ENCODE peak calls at places on chromosome 13, in six cellular contexts. One of them, this sample, is unnamed.

GRCh38 chr13:30224732-30225131 is 82.6 kb downstream of the KATNAL1 start:
- DNase-seq in mesenchymal stem cell: peak
- DNase-seq in HFF-Myc: no peak
- DNase-seq in breast epithelium: no peak
- DNase-seq in psoas muscle: no peak
- DNase-seq in epithelial cell of esophagus: peak
- DNase-seq in this sample: no peak

GRCh38 chr13:48585456-48585840 is 52.6 kb upstream of the RCBTB2 start:
- DNase-seq in mesenchymal stem cell: no peak
- DNase-seq in HFF-Myc: peak
- DNase-seq in breast epithelium: peak
- DNase-seq in psoas muscle: no peak
- DNase-seq in epithelial cell of esophagus: no peak
- DNase-seq in this sample: no peak

GRCh38 chr13:31756346-31756745 is 17.0 kb downstream of the RXFP2 start:
- DNase-seq in mesenchymal stem cell: peak
- DNase-seq in HFF-Myc: peak
- DNase-seq in breast epithelium: no peak
- DNase-seq in psoas muscle: no peak
- DNase-seq in epithelial cell of esophagus: no peak
- DNase-seq in this sample: no peak

GRCh38 chr13:29925457-29925856 is 75.0 kb upstream of the UBL3 start:
- DNase-seq in mesenchymal stem cell: peak
- DNase-seq in HFF-Myc: no peak
- DNase-seq in breast epithelium: peak
- DNase-seq in psoas muscle: peak
- DNase-seq in epithelial cell of esophagus: peak
- DNase-seq in this sample: no peak

GRCh38 chr13:28442872-28443271 is 52.1 kb downstream of the FLT1 start:
- DNase-seq in mesenchymal stem cell: no peak
- DNase-seq in HFF-Myc: no peak
- DNase-seq in breast epithelium: no peak
- DNase-seq in psoas muscle: no peak
- DNase-seq in epithelial cell of esophagus: no peak
- DNase-seq in this sample: no peak

GRCh38 chr13:99983401-99984133 is 2.0 kb downstream of the ZIC2 start:
- DNase-seq in mesenchymal stem cell: peak
- DNase-seq in HFF-Myc: no peak
- DNase-seq in breast epithelium: no peak
- DNase-seq in psoas muscle: no peak
- DNase-seq in epithelial cell of esophagus: no peak
- DNase-seq in this sample: peak

GRCh38 chr13:99272481-99272880 is 14.3 kb upstream of the GPR18 start:
- DNase-seq in mesenchymal stem cell: no peak
- DNase-seq in HFF-Myc: no peak
- DNase-seq in breast epithelium: no peak
- DNase-seq in psoas muscle: no peak
- DNase-seq in epithelial cell of esophagus: no peak
- DNase-seq in this sample: no peak

GRCh38 chr13:53144826-53145225 is 116.2 kb downstream of the OLFM4 start:
- DNase-seq in mesenchymal stem cell: no peak
- DNase-seq in HFF-Myc: no peak
- DNase-seq in breast epithelium: no peak
- DNase-seq in psoas muscle: no peak
- DNase-seq in epithelial cell of esophagus: no peak
- DNase-seq in this sample: no peak

GRCh38 chr13:99968521-99969367 is 2.8 kb downstream of the ZIC5 start:
- DNase-seq in mesenchymal stem cell: no peak
- DNase-seq in HFF-Myc: no peak
- DNase-seq in breast epithelium: no peak
- DNase-seq in psoas muscle: no peak
- DNase-seq in epithelial cell of esophagus: no peak
- DNase-seq in this sample: peak

GRCh38 chr13:112065867-112066623 is 904 bp upstream of the SOX1 start:
- DNase-seq in mesenchymal stem cell: no peak
- DNase-seq in HFF-Myc: no peak
- DNase-seq in breast epithelium: no peak
- DNase-seq in psoas muscle: no peak
- DNase-seq in epithelial cell of esophagus: no peak
- DNase-seq in this sample: no peak

GRCh38 chr13:43196171-43196611 is 172.8 kb downstream of the DNAJC15 start:
- DNase-seq in mesenchymal stem cell: peak
- DNase-seq in HFF-Myc: no peak
- DNase-seq in breast epithelium: no peak
- DNase-seq in psoas muscle: peak
- DNase-seq in epithelial cell of esophagus: peak
- DNase-seq in this sample: no peak

GRCh38 chr13:30157616-30157993 is 149.7 kb downstream of the KATNAL1 start:
- DNase-seq in mesenchymal stem cell: no peak
- DNase-seq in HFF-Myc: no peak
- DNase-seq in breast epithelium: no peak
- DNase-seq in psoas muscle: no peak
- DNase-seq in epithelial cell of esophagus: no peak
- DNase-seq in this sample: no peak

GRCh38 chr13:114015111-114015551 is 41.3 kb upstream of the C13orf46 start:
- DNase-seq in mesenchymal stem cell: no peak
- DNase-seq in HFF-Myc: no peak
- DNase-seq in breast epithelium: no peak
- DNase-seq in psoas muscle: peak
- DNase-seq in epithelial cell of esophagus: no peak
- DNase-seq in this sample: no peak

GRCh38 chr13:20550799-20551198 is 16.2 kb upstream of the IFT88 start:
- DNase-seq in mesenchymal stem cell: no peak
- DNase-seq in HFF-Myc: no peak
- DNase-seq in breast epithelium: no peak
- DNase-seq in psoas muscle: no peak
- DNase-seq in epithelial cell of esophagus: no peak
- DNase-seq in this sample: no peak

GRCh38 chr13:32047088-32047487 is 15.5 kb downstream of the FRY start:
- DNase-seq in mesenchymal stem cell: no peak
- DNase-seq in HFF-Myc: no peak
- DNase-seq in breast epithelium: no peak
- DNase-seq in psoas muscle: no peak
- DNase-seq in epithelial cell of esophagus: no peak
- DNase-seq in this sample: no peak

GRCh38 chr13:113803409-113804016 is 44.5 kb downstream of the TMEM255B start:
- DNase-seq in mesenchymal stem cell: no peak
- DNase-seq in HFF-Myc: no peak
- DNase-seq in breast epithelium: no peak
- DNase-seq in psoas muscle: no peak
- DNase-seq in epithelial cell of esophagus: no peak
- DNase-seq in this sample: no peak

GRCh38 chr13:67228031-67228430 is 2.1 kb downstream of the PCDH9 start:
- DNase-seq in mesenchymal stem cell: no peak
- DNase-seq in HFF-Myc: no peak
- DNase-seq in breast epithelium: no peak
- DNase-seq in psoas muscle: no peak
- DNase-seq in epithelial cell of esophagus: no peak
- DNase-seq in this sample: no peak
- H3K4me3 ChIP-seq in mesenchymal stem cell: no peak
- H3K4me3 ChIP-seq in HFF-Myc: no peak
- H3K4me3 ChIP-seq in breast epithelium: no peak
- H3K4me3 ChIP-seq in psoas muscle: peak
- H3K4me3 ChIP-seq in epithelial cell of esophagus: no peak
- H3K4me3 ChIP-seq in this sample: no peak

GRCh38 chr13:67048084-67048792 is 181.9 kb downstream of the PCDH9 start:
- DNase-seq in mesenchymal stem cell: peak
- DNase-seq in HFF-Myc: peak
- DNase-seq in breast epithelium: no peak
- DNase-seq in psoas muscle: no peak
- DNase-seq in epithelial cell of esophagus: peak
- DNase-seq in this sample: no peak

GRCh38 chr13:67042556-67042955 is 187.6 kb downstream of the PCDH9 start:
- DNase-seq in mesenchymal stem cell: no peak
- DNase-seq in HFF-Myc: no peak
- DNase-seq in breast epithelium: no peak
- DNase-seq in psoas muscle: no peak
- DNase-seq in epithelial cell of esophagus: no peak
- DNase-seq in this sample: no peak

GRCh38 chr13:67048793-67049150 is 181.4 kb downstream of the PCDH9 start:
- DNase-seq in mesenchymal stem cell: peak
- DNase-seq in HFF-Myc: peak
- DNase-seq in breast epithelium: no peak
- DNase-seq in psoas muscle: no peak
- DNase-seq in epithelial cell of esophagus: no peak
- DNase-seq in this sample: peak

GRCh38 chr13:67045357-67045756 is 184.8 kb downstream of the PCDH9 start:
- DNase-seq in mesenchymal stem cell: no peak
- DNase-seq in HFF-Myc: no peak
- DNase-seq in breast epithelium: no peak
- DNase-seq in psoas muscle: no peak
- DNase-seq in epithelial cell of esophagus: no peak
- DNase-seq in this sample: no peak

GRCh38 chr13:67043901-67044300 is 186.2 kb downstream of the PCDH9 start:
- DNase-seq in mesenchymal stem cell: no peak
- DNase-seq in HFF-Myc: no peak
- DNase-seq in breast epithelium: no peak
- DNase-seq in psoas muscle: no peak
- DNase-seq in epithelial cell of esophagus: no peak
- DNase-seq in this sample: no peak
- H3K4me3 ChIP-seq in mesenchymal stem cell: no peak
- H3K4me3 ChIP-seq in HFF-Myc: no peak
- H3K4me3 ChIP-seq in breast epithelium: no peak
- H3K4me3 ChIP-seq in psoas muscle: no peak
- H3K4me3 ChIP-seq in epithelial cell of esophagus: no peak
- H3K4me3 ChIP-seq in this sample: no peak

GRCh38 chr13:108496364-108497215 is 132.8 kb upstream of the MYO16 start:
- DNase-seq in mesenchymal stem cell: peak
- DNase-seq in HFF-Myc: no peak
- DNase-seq in breast epithelium: no peak
- DNase-seq in psoas muscle: no peak
- DNase-seq in epithelial cell of esophagus: no peak
- DNase-seq in this sample: peak
- H3K4me3 ChIP-seq in mesenchymal stem cell: peak
- H3K4me3 ChIP-seq in HFF-Myc: no peak
- H3K4me3 ChIP-seq in breast epithelium: peak
- H3K4me3 ChIP-seq in psoas muscle: no peak
- H3K4me3 ChIP-seq in epithelial cell of esophagus: no peak
- H3K4me3 ChIP-seq in this sample: peak

DNA sequence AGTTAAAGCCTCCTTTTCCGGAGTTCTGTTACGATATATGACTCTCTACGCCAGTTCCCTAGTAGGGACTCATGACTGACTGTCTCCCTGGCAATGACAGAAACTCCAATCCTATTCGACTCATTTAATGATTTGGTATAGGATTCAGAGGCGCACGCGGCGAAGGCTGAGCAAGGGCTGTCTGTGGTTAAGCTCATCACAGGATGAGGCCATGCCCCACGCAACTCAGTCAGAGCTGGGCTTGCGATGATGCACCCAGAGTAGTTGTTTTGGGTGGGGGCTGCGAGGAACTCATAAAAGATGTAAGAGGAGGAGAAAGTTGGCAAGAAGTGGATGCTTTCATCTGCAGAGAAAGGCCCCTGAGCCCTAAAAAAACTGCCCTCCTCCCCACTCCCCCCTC is 468 bp upstream of the SERTM1 start:
- DNase-seq in mesenchymal stem cell: no peak
- DNase-seq in HFF-Myc: no peak
- DNase-seq in breast epithelium: no peak
- DNase-seq in psoas muscle: no peak
- DNase-seq in epithelial cell of esophagus: no peak
- DNase-seq in this sample: no peak
- H3K4me3 ChIP-seq in mesenchymal stem cell: no peak
- H3K4me3 ChIP-seq in HFF-Myc: no peak
- H3K4me3 ChIP-seq in breast epithelium: no peak
- H3K4me3 ChIP-seq in psoas muscle: no peak
- H3K4me3 ChIP-seq in epithelial cell of esophagus: no peak
- H3K4me3 ChIP-seq in this sample: no peak

GRCh38 chr13:26880741-26881140 is 120.2 kb upstream of the GPR12 start:
- DNase-seq in mesenchymal stem cell: no peak
- DNase-seq in HFF-Myc: no peak
- DNase-seq in breast epithelium: no peak
- DNase-seq in psoas muscle: no peak
- DNase-seq in epithelial cell of esophagus: no peak
- DNase-seq in this sample: no peak
- H3K4me3 ChIP-seq in mesenchymal stem cell: no peak
- H3K4me3 ChIP-seq in HFF-Myc: no peak
- H3K4me3 ChIP-seq in breast epithelium: peak
- H3K4me3 ChIP-seq in psoas muscle: no peak
- H3K4me3 ChIP-seq in epithelial cell of esophagus: no peak
- H3K4me3 ChIP-seq in this sample: no peak

DNA sequence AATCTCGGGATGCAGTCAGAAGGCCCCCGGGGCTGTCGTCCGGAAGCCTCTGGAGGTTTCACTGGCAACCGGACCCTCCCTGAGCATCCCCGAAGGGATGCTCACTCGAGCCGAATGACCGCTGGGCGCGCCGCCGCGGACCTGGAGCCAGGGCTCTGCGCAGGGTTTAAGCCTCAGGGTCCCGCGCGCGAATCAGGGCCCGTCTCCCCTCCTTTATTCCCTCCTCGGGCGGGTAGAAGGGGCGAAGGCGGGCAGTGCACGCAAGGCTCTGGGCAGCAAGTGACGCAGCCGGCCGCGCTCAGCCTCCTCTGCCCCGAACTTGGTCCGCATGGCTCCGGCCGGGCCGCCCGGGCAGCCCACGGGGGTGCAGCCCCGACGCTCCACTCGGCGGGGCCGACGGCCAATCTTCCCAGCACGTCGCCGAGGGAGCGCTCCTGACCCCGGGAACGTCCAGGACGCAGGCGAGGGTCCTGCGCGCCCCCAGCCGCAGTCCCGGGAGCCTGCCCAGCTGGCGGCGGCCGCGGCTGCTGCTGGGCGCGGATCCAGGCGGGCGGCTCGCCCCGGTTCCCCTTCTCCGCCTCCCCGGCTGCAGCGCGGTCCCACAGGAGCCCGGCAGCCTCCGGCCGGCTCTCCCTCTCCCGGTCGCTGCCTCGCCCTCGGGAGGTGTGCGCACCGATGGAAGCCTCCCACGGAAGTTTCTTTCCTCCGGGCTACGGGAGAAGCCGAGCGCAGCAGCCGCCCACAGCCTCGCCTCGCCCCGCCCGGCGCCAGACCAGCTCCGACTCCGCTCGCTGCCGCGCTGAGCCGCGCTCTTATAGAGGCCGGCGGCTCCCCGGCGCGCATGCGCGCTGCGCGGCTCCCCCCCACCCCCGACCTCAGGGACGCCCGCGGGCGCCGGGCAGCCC is at the start of gene SHISA2:
- DNase-seq in mesenchymal stem cell: peak
- DNase-seq in HFF-Myc: no peak
- DNase-seq in breast epithelium: no peak
- DNase-seq in psoas muscle: peak
- DNase-seq in epithelial cell of esophagus: peak
- DNase-seq in this sample: peak
- H3K4me3 ChIP-seq in mesenchymal stem cell: peak
- H3K4me3 ChIP-seq in HFF-Myc: peak
- H3K4me3 ChIP-seq in breast epithelium: peak
- H3K4me3 ChIP-seq in psoas muscle: peak
- H3K4me3 ChIP-seq in epithelial cell of esophagus: no peak
- H3K4me3 ChIP-seq in this sample: peak

GRCh38 chr13:35484384-35484783 is 7.9 kb upstream of the MAB21L1 start:
- DNase-seq in mesenchymal stem cell: no peak
- DNase-seq in HFF-Myc: no peak
- DNase-seq in breast epithelium: no peak
- DNase-seq in psoas muscle: no peak
- DNase-seq in epithelial cell of esophagus: no peak
- DNase-seq in this sample: no peak
- H3K4me3 ChIP-seq in mesenchymal stem cell: no peak
- H3K4me3 ChIP-seq in HFF-Myc: no peak
- H3K4me3 ChIP-seq in breast epithelium: no peak
- H3K4me3 ChIP-seq in psoas muscle: no peak
- H3K4me3 ChIP-seq in epithelial cell of esophagus: no peak
- H3K4me3 ChIP-seq in this sample: no peak